ENCODE peak calls at places on chromosomes 16 and 17, in seven cellular contexts. B is ovary, V is cardiac muscle cell, Y is breast epithelium, L is ascending aorta, X is left ventricle myocardium inferior, Q is spleen. S is an unnamed sample. For H3K27me3, the result is how much of the 10 kb centered on the place peaks cover.

GRCh38 chr17:67759355-67760171 is 41.8 kb downstream of the NOL11 start:
- DNase-seq in B (peak), V (peak), Q (peak), Y (no peak), L (no peak), X (peak), S (peak)

GRCh38 chr17:8223356-8224063 is 13.1 kb upstream of the AURKB start:
- DNase-seq in Y (peak), Q (peak), V (peak), B (peak), L (peak), X (peak), S (peak)

GRCh38 chr16:82801361-82801760 is 174.6 kb downstream of the CDH13 start:
- DNase-seq in L (no peak), Q (no peak), Y (no peak), X (no peak), B (no peak), V (no peak), S (no peak)

GRCh38 chr16:79098897-79099296 is 501.6 kb downstream of the MAF start:
- DNase-seq in L (no peak), X (no peak), B (no peak), Y (no peak), V (no peak), Q (no peak), S (no peak)

GRCh38 chr16:83967838-83968482 is at the start of gene NECAB2:
- DNase-seq in L (no peak), Y (no peak), B (peak), Q (peak), V (peak), X (peak), S (peak)

GRCh38 chr16:48158296-48158695 is 2.5 kb upstream of the ABCC12 start:
- DNase-seq in Q (no peak), L (no peak), X (no peak), B (no peak), V (peak), Y (peak), S (no peak)

GRCh38 chr17:73644145-73645049 is at the start of gene SDK2:
- DNase-seq in L (no peak), V (peak), Y (no peak), Q (no peak), X (no peak), B (no peak), S (peak)

GRCh38 chr17:10612957-10613744 is 44.0 kb downstream of the MYH3 start:
- DNase-seq in X (no peak), L (no peak), Q (no peak), Y (no peak), V (peak), B (no peak), S (no peak)

GRCh38 chr17:68515238-68515637 is 3.0 kb downstream of the PRKAR1A start:
- DNase-seq in V (peak), B (no peak), X (no peak), Y (no peak), L (no peak), Q (no peak), S (peak)

GRCh38 chr16:22018559-22018958 is 10.6 kb downstream of the MOSMO start:
- DNase-seq in B (no peak), X (no peak), L (no peak), Y (no peak), Q (no peak), V (no peak), S (no peak)

GRCh38 chr16:66130296-66130910 is 236.1 kb upstream of the CDH5 start:
- DNase-seq in Y (no peak), Q (no peak), L (no peak), B (no peak), V (peak), X (no peak), S (peak)

GRCh38 chr17:16239931-16240330 is 22.9 kb downstream of the PIGL start:
- DNase-seq in Q (no peak), V (no peak), L (no peak), B (no peak), X (no peak), Y (no peak), S (no peak)

GRCh38 chr17:42880776-42881175 is 19.8 kb upstream of the G6PC1 start:
- DNase-seq in V (no peak), Y (no peak), L (no peak), X (no peak), Q (no peak), B (no peak), S (no peak)

GRCh38 chr17:16425202-16425601 is 9.8 kb downstream of the TRPV2 start:
- DNase-seq in Y (no peak), L (no peak), Q (no peak), B (no peak), V (no peak), X (no peak), S (no peak)

GRCh38 chr16:74577882-74578366 is 29.0 kb downstream of the GLG1 start:
- DNase-seq in B (no peak), Y (no peak), X (no peak), L (no peak), Q (no peak), V (no peak), S (no peak)

GRCh38 chr16:53822936-53823529 is 119.1 kb downstream of the FTO start:
- DNase-seq in Y (no peak), Q (no peak), V (peak), L (no peak), X (no peak), B (no peak), S (no peak)

GRCh38 chr17:48925251-48925990 is 17.2 kb downstream of the UBE2Z start:
- DNase-seq in X (no peak), L (no peak), V (no peak), Y (no peak), B (no peak), Q (no peak), S (no peak)

GRCh38 chr17:42266918-42267766 is 9.0 kb downstream of the STAT5B start:
- DNase-seq in Y (no peak), X (no peak), Q (no peak), V (peak), B (no peak), L (no peak), S (no peak)

GRCh38 chr16:17369441-17369951 is 101.3 kb downstream of the XYLT1 start:
- DNase-seq in V (peak), Y (no peak), Q (peak), X (peak), L (peak), B (peak), S (no peak)

GRCh38 chr16:54128629-54129230 is 157.9 kb downstream of the IRX3 start:
- DNase-seq in V (no peak), X (no peak), L (no peak), Y (no peak), Q (no peak), B (no peak), S (no peak)

GRCh38 chr16:28291651-28292626 is at the start of gene SBK1:
- DNase-seq in B (peak), L (peak), Y (peak), X (peak), Q (peak), V (peak), S (peak)

GRCh38 chr17:81959362-81960129 is 1.4 kb downstream of the NOTUM start:
- DNase-seq in B (peak), Y (peak), L (peak), X (peak), Q (peak), V (peak), S (peak)

GRCh38 chr17:42387221-42387657 is 1.0 kb downstream of the STAT3 start:
- DNase-seq in L (peak), Y (no peak), Q (no peak), X (no peak), B (no peak), V (peak), S (no peak)

GRCh38 chr16:78259883-78260282 is 160.4 kb downstream of the WWOX start:
- DNase-seq in B (no peak), Y (no peak), X (no peak), Q (no peak), L (no peak), V (no peak), S (peak)

GRCh38 chr17:48593840-48594411 is 347 bp upstream of the HOXB5 start:
- DNase-seq in V (peak), B (peak), L (peak), X (peak), Y (peak), Q (peak), S (peak)

GRCh38 chr17:49968380-49969133 is 433 bp upstream of the DLX4 start:
- DNase-seq in Q (peak), V (peak), L (no peak), B (peak), Y (no peak), X (peak), S (peak)

GRCh38 chr17:9982159-9982558 is 77.1 kb upstream of the RCVRN start:
- DNase-seq in B (no peak), Y (peak), V (no peak), L (no peak), Q (no peak), X (no peak), S (peak)

GRCh38 chr16:25966172-25967097 is 274.7 kb downstream of the HS3ST4 start:
- DNase-seq in V (no peak), B (no peak), L (no peak), Y (no peak), Q (no peak), X (no peak), S (no peak)

GRCh38 chr17:71900830-71901229 is 220.0 kb upstream of the SOX9 start:
- DNase-seq in Q (no peak), X (no peak), Y (no peak), L (no peak), V (no peak), B (no peak), S (no peak)

GRCh38 chr17:71899317-71899716 is 221.5 kb upstream of the SOX9 start:
- DNase-seq in X (no peak), V (peak), L (no peak), Q (no peak), Y (no peak), B (no peak), S (no peak)

GRCh38 chr17:71905632-71906031 is 215.2 kb upstream of the SOX9 start:
- DNase-seq in L (no peak), V (no peak), B (no peak), Q (no peak), X (no peak), Y (no peak), S (no peak)

DNA sequence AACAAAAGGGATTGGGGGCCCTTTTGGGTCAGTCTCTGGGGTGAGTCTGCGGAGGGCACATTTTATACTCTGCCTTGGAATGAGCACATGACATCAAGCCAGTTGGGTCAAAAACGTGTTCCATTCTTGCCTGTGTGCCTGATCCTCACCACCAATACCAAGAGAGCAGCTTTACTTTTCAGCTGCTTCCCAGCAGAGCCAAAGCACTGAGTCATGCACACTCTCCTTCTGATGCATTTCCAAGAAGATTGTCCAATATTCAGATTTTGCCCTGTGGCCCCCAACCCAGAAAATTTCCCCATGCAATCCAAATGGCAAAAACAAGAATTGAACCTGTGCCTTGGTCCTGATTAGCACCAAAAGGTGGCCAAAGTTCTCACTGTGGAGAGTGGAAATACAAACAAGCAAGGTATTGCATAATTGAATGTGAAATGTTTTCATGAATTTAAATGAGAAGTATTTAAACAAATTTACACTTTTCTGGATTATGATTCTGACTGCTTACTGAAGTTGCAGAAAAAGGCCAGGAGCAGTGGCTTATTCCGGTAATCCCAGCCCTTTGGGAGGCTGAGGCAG is 217.8 kb upstream of the SOX9 start:
- DNase-seq in B (no peak), V (peak), X (no peak), Y (no peak), L (no peak), Q (no peak), S (no peak)
- H3K27me3 ChIP-seq in B (under half), V (under half), X (under half), Y (under half), L (under half), Q (under half), S (under half)

DNA sequence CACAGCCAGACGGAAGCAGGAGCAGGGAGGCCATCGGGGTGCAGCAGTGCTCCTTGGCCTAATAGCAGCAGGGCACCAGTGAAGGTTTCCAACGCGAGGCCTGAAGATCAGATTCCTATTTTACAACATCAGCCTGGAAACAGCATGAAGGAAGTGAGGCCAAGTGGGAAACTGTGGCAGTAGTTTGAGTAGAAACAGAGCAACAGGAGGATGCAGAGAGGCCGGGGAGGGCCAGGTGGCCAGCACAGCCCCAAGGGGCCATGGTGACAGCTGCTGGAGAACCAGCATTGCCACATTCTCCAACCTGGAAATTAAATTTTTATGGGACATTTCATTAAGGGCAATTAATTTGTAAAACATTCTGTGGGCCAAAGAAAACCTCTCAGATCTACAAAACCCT is 3.4 kb upstream of the ANKRD11 start:
- DNase-seq in Y (no peak), X (no peak), B (no peak), Q (no peak), V (no peak), L (no peak), S (no peak)
- TF ChIP-seq CTCF in Y (no peak), X (no peak), B (no peak), Q (no peak), V (no peak), L (no peak), S (no peak)

DNA sequence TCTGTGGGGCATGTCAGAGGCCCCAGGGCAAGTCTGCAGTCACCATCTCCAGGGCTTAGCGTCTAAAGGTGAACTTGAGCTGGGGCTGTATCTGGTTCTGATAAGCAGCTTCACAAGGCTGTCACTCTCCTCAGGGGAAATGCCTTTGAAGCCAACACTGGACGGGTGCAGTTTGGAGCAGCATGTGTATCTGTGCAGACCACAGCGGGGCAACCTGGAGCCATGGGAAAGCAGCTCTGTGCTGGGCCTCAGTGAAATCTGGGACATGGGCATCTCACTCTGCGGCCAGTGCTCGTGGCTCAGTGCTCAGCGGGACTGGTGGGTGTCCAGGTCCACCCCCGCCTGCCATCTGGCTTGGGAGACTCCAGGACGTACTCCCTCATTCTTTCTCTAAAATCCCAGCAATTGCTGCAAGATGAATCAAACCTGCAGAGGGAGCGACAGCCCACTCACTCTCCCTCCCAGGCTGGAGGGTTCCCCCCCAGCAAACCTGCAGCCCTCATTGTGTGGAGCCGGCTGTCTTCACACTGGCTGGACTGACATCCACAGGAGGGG is 63.5 kb downstream of the PRMT7 start:
- DNase-seq in V (no peak), B (no peak), L (no peak), Q (no peak), Y (no peak), X (no peak), S (no peak)
- H3K4me3 ChIP-seq in V (no peak), B (no peak), L (no peak), Q (no peak), Y (no peak), X (no peak), S (no peak)

GRCh38 chr17:65312718-65313382 is 175.7 kb downstream of the RGS9 start:
- DNase-seq in Y (no peak), B (no peak), V (no peak), L (no peak), X (no peak), Q (no peak), S (peak)

GRCh38 chr17:65314212-65314611 is 177.0 kb downstream of the RGS9 start:
- DNase-seq in V (no peak), X (no peak), B (no peak), L (no peak), Q (no peak), Y (no peak), S (no peak)
- H3K27me3 ChIP-seq in V (under half), X (half or more), B (under half), L (under half), Q (under half), Y (under half), S (under half)

GRCh38 chr16:1537763-1538289 is 4.4 kb downstream of the TMEM204 start:
- DNase-seq in V (no peak), L (no peak), Y (no peak), B (peak), Q (no peak), X (peak), S (no peak)

GRCh38 chr16:1540556-1540855 is 7.0 kb downstream of the TMEM204 start:
- DNase-seq in Y (no peak), B (no peak), Q (no peak), V (no peak), L (no peak), X (no peak), S (no peak)

GRCh38 chr16:1537138-1537577 is 3.7 kb downstream of the TMEM204 start:
- DNase-seq in Y (no peak), Q (no peak), X (no peak), V (no peak), L (no peak), B (peak), S (no peak)

GRCh38 chr16:1539720-1540555 is 6.5 kb downstream of the TMEM204 start:
- DNase-seq in Q (no peak), V (no peak), X (no peak), B (peak), Y (no peak), L (no peak), S (no peak)

DNA sequence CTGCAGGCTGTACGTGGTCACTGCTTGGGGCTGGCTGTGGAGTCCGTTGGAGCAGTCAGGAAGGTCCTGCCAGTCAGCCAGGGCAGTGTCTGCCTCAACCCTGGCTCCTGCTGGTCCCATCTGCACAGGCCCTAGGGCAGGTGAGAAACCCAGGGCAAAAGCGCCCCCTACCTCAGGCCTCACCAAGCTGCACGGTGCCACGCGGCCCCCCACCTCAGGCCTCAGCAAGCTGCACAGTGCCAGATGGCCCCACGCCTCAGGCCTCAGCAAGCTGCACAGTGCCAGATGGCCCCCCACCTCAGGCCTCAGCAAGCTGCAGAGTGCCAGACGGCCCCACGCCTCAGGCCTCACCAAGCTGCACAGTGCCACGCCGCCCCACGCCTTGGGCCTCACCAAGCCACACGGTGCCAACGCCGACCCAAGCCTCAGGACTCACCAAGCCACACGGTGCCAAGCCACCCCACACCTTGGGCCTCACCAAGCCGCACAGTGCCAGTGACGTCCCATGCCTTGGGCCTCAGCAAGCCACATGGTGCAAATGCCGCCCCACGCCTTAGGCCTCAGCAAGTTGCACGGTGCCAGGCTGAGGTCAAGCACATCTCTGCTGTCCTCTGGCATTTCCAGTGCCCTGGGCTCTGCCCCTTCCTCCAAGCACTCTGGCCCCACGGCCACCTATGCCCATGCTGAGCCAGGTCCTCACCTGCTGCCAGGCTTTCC is 5.5 kb downstream of the TMEM204 start:
- DNase-seq in V (no peak), B (peak), X (no peak), Q (no peak), L (no peak), Y (no peak), S (peak)
- TF ChIP-seq CTCF in V (no peak), B (no peak), X (peak), Q (peak), L (no peak), Y (no peak), S (peak)

GRCh38 chr17:3890893-3891219 is 2.0 kb downstream of the CAMKK1 start:
- DNase-seq in V (no peak), X (no peak), Y (no peak), Q (no peak), L (no peak), B (no peak), S (no peak)

GRCh38 chr17:3887811-3888210 is 5.0 kb downstream of the CAMKK1 start:
- DNase-seq in B (no peak), Y (no peak), X (no peak), L (no peak), V (no peak), Q (no peak), S (no peak)

GRCh38 chr17:3888343-3889171 is 4.3 kb downstream of the CAMKK1 start:
- DNase-seq in X (peak), Y (peak), Q (no peak), B (peak), V (peak), L (peak), S (peak)

GRCh38 chr17:3890082-3890892 is 2.6 kb downstream of the CAMKK1 start:
- DNase-seq in Q (no peak), Y (peak), L (peak), X (peak), V (peak), B (peak), S (peak)

DNA sequence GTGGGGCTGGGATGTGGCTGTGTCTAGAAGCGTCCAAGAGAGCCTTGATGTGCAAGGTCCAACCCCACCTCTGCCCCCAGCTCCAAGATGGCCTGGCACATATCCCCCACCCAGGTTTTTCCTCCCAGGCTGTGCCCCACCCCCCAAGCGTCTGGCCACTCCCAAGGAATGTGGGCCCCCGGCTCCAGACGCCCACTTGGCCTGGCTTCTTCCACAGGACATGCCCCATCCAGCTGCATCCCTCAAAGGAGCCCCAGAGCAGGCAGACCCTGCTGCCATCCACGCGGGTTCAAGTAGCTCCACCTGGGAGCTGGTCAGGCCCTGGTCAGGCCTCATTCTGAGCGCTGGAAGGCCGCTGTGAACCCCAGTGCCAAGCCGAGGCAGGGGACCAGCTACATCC is 3.2 kb downstream of the CAMKK1 start:
- DNase-seq in X (no peak), L (no peak), B (peak), Y (no peak), V (no peak), Q (no peak), S (no peak)
- H3K4me3 ChIP-seq in X (no peak), L (no peak), B (no peak), Y (peak), V (no peak), Q (no peak), S (no peak)

DNA sequence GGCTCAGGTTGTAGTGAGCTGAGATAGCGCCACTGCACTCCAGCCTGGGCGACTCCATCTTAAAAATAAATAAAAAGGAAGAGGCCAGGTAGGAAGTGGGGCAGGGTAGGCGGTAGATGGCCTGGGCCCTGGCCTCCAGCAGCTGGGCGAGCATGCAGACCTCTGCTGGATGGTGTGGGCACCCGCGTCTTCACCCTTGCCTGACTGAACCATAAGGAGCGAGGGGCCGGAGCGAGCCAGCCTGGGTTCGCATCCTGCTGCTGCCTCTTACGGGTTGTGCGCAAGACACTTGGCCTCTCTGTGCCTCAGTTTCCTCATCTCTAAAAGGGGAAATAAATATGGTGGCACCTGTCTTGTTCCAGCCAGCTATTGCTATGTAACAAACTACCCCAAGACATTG is 146.1 kb upstream of the GSE1 start:
- DNase-seq in L (no peak), X (no peak), B (no peak), Q (no peak), V (no peak), Y (no peak), S (no peak)
- H3K27me3 ChIP-seq in L (under half), X (under half), B (under half), Q (under half), V (under half), Y (under half), S (under half)

S was measured in endodermal cell.